ENCODE peak calls at places on chromosomes 3 and 15, in seven cellular contexts. J, S, C, I, L, V and T are unnamed samples. For H3K4me1, the result is how much of the 10 kb centered on the place peaks cover.

GRCh38 chr3:160108357-160108756 is 116.9 kb upstream of the C3orf80 start:
- DNase-seq in J (no peak), S (no peak), C (no peak), I (no peak), L (no peak), V (no peak), T (no peak)

GRCh38 chr3:126394179-126394976 is at the start of gene CFAP100:
- DNase-seq in J (peak), S (no peak), C (peak), I (no peak), L (peak), V (peak), T (no peak)

GRCh38 chr3:126811530-126811929 is 107.5 kb downstream of the CHCHD6 start:
- DNase-seq in J (no peak), S (no peak), C (peak), I (no peak), L (no peak), V (peak), T (no peak)

GRCh38 chr15:33016405-33017024 is 178.0 kb downstream of the FMN1 start:
- DNase-seq in J (no peak), S (no peak), C (no peak), I (no peak), L (no peak), V (no peak), T (no peak)

GRCh38 chr15:72784233-72784876 is 797 bp upstream of the ADPGK start:
- DNase-seq in J (peak), S (no peak), C (peak), I (no peak), L (no peak), V (peak), T (no peak)

GRCh38 chr3:49017978-49018706 is at the start of gene DALRD3:
- DNase-seq in J (peak), S (no peak), C (peak), I (peak), L (peak), V (peak), T (no peak)

GRCh38 chr15:85748729-85749128 is 46.0 kb downstream of the KLHL25 start:
- DNase-seq in J (no peak), S (no peak), C (no peak), I (no peak), L (peak), V (no peak), T (no peak)

GRCh38 chr3:22012471-22012870 is 261.5 kb upstream of the ZNF385D start:
- DNase-seq in J (no peak), S (no peak), C (peak), I (no peak), L (no peak), V (no peak), T (no peak)

GRCh38 chr3:76570436-76571057 is 469.4 kb upstream of the ROBO2 start:
- DNase-seq in J (peak), S (no peak), C (peak), I (no peak), L (no peak), V (peak), T (no peak)

GRCh38 chr3:40853474-40853873 is 328.7 kb downstream of the ZNF621 start:
- DNase-seq in J (no peak), S (no peak), C (no peak), I (no peak), L (no peak), V (no peak), T (no peak)

GRCh38 chr3:12440927-12441326 is 43.4 kb upstream of the TSEN2 start:
- DNase-seq in J (no peak), S (peak), C (peak), I (no peak), L (peak), V (peak), T (no peak)

GRCh38 chr3:65597952-65598413 is 440.7 kb downstream of the MAGI1 start:
- DNase-seq in J (peak), S (no peak), C (peak), I (no peak), L (no peak), V (no peak), T (no peak)

GRCh38 chr3:141407817-141408216 is 39.5 kb downstream of the ZBTB38 start:
- DNase-seq in J (no peak), S (no peak), C (no peak), I (no peak), L (no peak), V (no peak), T (no peak)

GRCh38 chr3:149245738-149246451 is 24.3 kb upstream of the CP start:
- DNase-seq in J (no peak), S (no peak), C (peak), I (no peak), L (no peak), V (peak), T (no peak)

GRCh38 chr15:36109943-36110658 is 469.3 kb upstream of the CDIN1 start:
- DNase-seq in J (no peak), S (no peak), C (peak), I (no peak), L (no peak), V (peak), T (no peak)

GRCh38 chr3:160643994-160644393 is 33.0 kb upstream of the ARL14 start:
- DNase-seq in J (peak), S (no peak), C (peak), I (no peak), L (no peak), V (no peak), T (no peak)

GRCh38 chr3:23888617-23889228 is 28.1 kb downstream of the NKIRAS1 start:
- DNase-seq in J (no peak), S (no peak), C (peak), I (no peak), L (no peak), V (no peak), T (no peak)

GRCh38 chr3:46929324-46929723 is 47.2 kb downstream of the CCDC12 start:
- DNase-seq in J (no peak), S (no peak), C (no peak), I (no peak), L (peak), V (no peak), T (no peak)

GRCh38 chr3:30924763-30925162 is 30.3 kb upstream of the GADL1 start:
- DNase-seq in J (no peak), S (no peak), C (peak), I (no peak), L (no peak), V (peak), T (no peak)

GRCh38 chr15:52208306-52208946 is 17.2 kb upstream of the GNB5 start:
- DNase-seq in J (peak), S (no peak), C (peak), I (peak), L (peak), V (peak), T (peak)

GRCh38 chr15:48940508-48940907 is 23.2 kb downstream of the SHC4 start:
- DNase-seq in J (no peak), S (no peak), C (peak), I (no peak), L (no peak), V (peak), T (no peak)

GRCh38 chr3:195522254-195523023 is 20.7 kb downstream of the PPP1R2 start:
- DNase-seq in J (peak), S (no peak), C (peak), I (no peak), L (no peak), V (no peak), T (no peak)

GRCh38 chr15:79495716-79496115 is 63.6 kb downstream of the MINAR1 start:
- DNase-seq in J (no peak), S (no peak), C (no peak), I (no peak), L (no peak), V (no peak), T (no peak)

GRCh38 chr3:43814461-43814860 is 123.7 kb downstream of the ABHD5 start:
- DNase-seq in J (no peak), S (no peak), C (no peak), I (no peak), L (no peak), V (no peak), T (no peak)

GRCh38 chr3:188284455-188285212 is 130.7 kb downstream of the LPP start:
- DNase-seq in J (no peak), S (no peak), C (peak), I (no peak), L (no peak), V (no peak), T (no peak)

GRCh38 chr15:80969316-80969715 is 20.3 kb downstream of the MESD start:
- DNase-seq in J (no peak), S (no peak), C (no peak), I (no peak), L (no peak), V (no peak), T (no peak)

GRCh38 chr15:62262305-62262941 is 97.3 kb upstream of the C2CD4B start:
- DNase-seq in J (no peak), S (no peak), C (no peak), I (no peak), L (no peak), V (no peak), T (no peak)

GRCh38 chr15:70933411-70933810 is 40.8 kb downstream of the LRRC49 start:
- DNase-seq in J (no peak), S (no peak), C (no peak), I (no peak), L (no peak), V (no peak), T (no peak)

GRCh38 chr3:101720851-101721649 is 3.4 kb upstream of the CEP97 start:
- DNase-seq in J (no peak), S (no peak), C (peak), I (no peak), L (no peak), V (peak), T (no peak)

GRCh38 chr3:84836961-84837360 is 121.8 kb upstream of the CADM2 start:
- DNase-seq in J (no peak), S (no peak), C (no peak), I (no peak), L (no peak), V (no peak), T (no peak)

GRCh38 chr15:37072181-37072580 is 28.2 kb downstream of the MEIS2 start:
- DNase-seq in J (no peak), S (no peak), C (no peak), I (no peak), L (no peak), V (peak), T (no peak)

GRCh38 chr3:119302697-119303630 is 8.8 kb downstream of the ARHGAP31 start:
- DNase-seq in J (no peak), S (no peak), C (no peak), I (no peak), L (no peak), V (no peak), T (no peak)

GRCh38 chr3:113441051-113441770 is at the start of gene CFAP44:
- DNase-seq in J (peak), S (no peak), C (peak), I (peak), L (peak), V (peak), T (no peak)

GRCh38 chr15:69280783-69281182 is 17.9 kb upstream of the PAQR5 start:
- DNase-seq in J (no peak), S (no peak), C (peak), I (no peak), L (no peak), V (no peak), T (no peak)

GRCh38 chr3:129233538-129233937 is 15.9 kb upstream of the COPG1 start:
- DNase-seq in J (no peak), S (no peak), C (no peak), I (no peak), L (peak), V (no peak), T (peak)

GRCh38 chr15:59116141-59116540 is 11.2 kb downstream of the CCNB2 start:
- DNase-seq in J (no peak), S (no peak), C (peak), I (no peak), L (no peak), V (peak), T (no peak)

GRCh38 chr15:73786518-73786917 is 33.4 kb upstream of the INSYN1 start:
- DNase-seq in J (peak), S (no peak), C (no peak), I (no peak), L (no peak), V (no peak), T (no peak)

GRCh38 chr3:192284443-192285072 is 442.8 kb downstream of the FGF12 start:
- DNase-seq in J (no peak), S (no peak), C (no peak), I (no peak), L (no peak), V (no peak), T (no peak)

GRCh38 chr3:151817473-151817872 is 3.6 kb downstream of the AADAC start:
- DNase-seq in J (no peak), S (no peak), C (no peak), I (no peak), L (no peak), V (no peak), T (no peak)

GRCh38 chr3:151816091-151816604 is 2.2 kb downstream of the AADAC start:
- DNase-seq in J (peak), S (no peak), C (peak), I (no peak), L (no peak), V (peak), T (no peak)

GRCh38 chr3:151814588-151814987 is 672 bp downstream of the AADAC start:
- DNase-seq in J (no peak), S (no peak), C (no peak), I (no peak), L (no peak), V (no peak), T (no peak)

GRCh38 chr3:151811474-151811873 is 2.4 kb upstream of the AADAC start:
- DNase-seq in J (no peak), S (no peak), C (no peak), I (no peak), L (no peak), V (no peak), T (no peak)

GRCh38 chr3:151813777-151814176 is at the start of gene AADAC:
- DNase-seq in J (no peak), S (no peak), C (peak), I (no peak), L (no peak), V (no peak), T (no peak)
- H3K4me3 ChIP-seq in J (no peak), S (no peak), C (no peak), I (no peak), L (no peak), V (no peak), T (no peak)

GRCh38 chr15:38860253-38860652 is 295.6 kb upstream of the RASGRP1 start:
- DNase-seq in J (no peak), S (no peak), C (no peak), I (no peak), L (no peak), V (no peak), T (no peak)

GRCh38 chr15:38860682-38861081 is 296.1 kb upstream of the RASGRP1 start:
- DNase-seq in J (no peak), S (no peak), C (no peak), I (no peak), L (no peak), V (no peak), T (no peak)

GRCh38 chr15:38861108-38861507 is 296.5 kb upstream of the RASGRP1 start:
- DNase-seq in J (no peak), S (no peak), C (no peak), I (no peak), L (no peak), V (no peak), T (no peak)

GRCh38 chr15:38863381-38863780 is 298.8 kb upstream of the RASGRP1 start:
- DNase-seq in J (no peak), S (no peak), C (no peak), I (no peak), L (no peak), V (no peak), T (no peak)

GRCh38 chr15:38862104-38862503 is 297.5 kb upstream of the RASGRP1 start:
- DNase-seq in J (no peak), S (no peak), C (no peak), I (no peak), L (no peak), V (no peak), T (no peak)
- H3K27ac ChIP-seq in J (no peak), S (no peak), C (peak), I (no peak), L (no peak), V (no peak), T (no peak)

GRCh38 chr3:60065227-60065868 is 1015.5 kb upstream of the CFAP20DC start:
- DNase-seq in J (no peak), S (no peak), C (no peak), I (no peak), L (no peak), V (no peak), T (no peak)
- H3K4me1 ChIP-seq in J (under half), S (under half), C (under half), I (under half), L (under half), V (under half), T (under half)

GRCh38 chr3:71241981-71242552 is 341.5 kb downstream of the FOXP1 start:
- DNase-seq in J (no peak), S (no peak), C (no peak), I (no peak), L (no peak), V (no peak), T (no peak)

GRCh38 chr3:71245052-71245488 is 338.5 kb downstream of the FOXP1 start:
- DNase-seq in J (peak), S (no peak), C (peak), I (no peak), L (no peak), V (no peak), T (no peak)

GRCh38 chr3:71243230-71243629 is 340.3 kb downstream of the FOXP1 start:
- DNase-seq in J (no peak), S (no peak), C (no peak), I (no peak), L (no peak), V (no peak), T (no peak)

GRCh38 chr3:71245971-71246860 is 337.3 kb downstream of the FOXP1 start:
- DNase-seq in J (peak), S (no peak), C (no peak), I (no peak), L (no peak), V (no peak), T (no peak)

GRCh38 chr3:71244153-71245051 is 339.1 kb downstream of the FOXP1 start:
- DNase-seq in J (peak), S (no peak), C (peak), I (no peak), L (peak), V (no peak), T (no peak)
- H3K4me3 ChIP-seq in J (peak), S (peak), C (no peak), I (no peak), L (peak), V (peak), T (peak)

DNA sequence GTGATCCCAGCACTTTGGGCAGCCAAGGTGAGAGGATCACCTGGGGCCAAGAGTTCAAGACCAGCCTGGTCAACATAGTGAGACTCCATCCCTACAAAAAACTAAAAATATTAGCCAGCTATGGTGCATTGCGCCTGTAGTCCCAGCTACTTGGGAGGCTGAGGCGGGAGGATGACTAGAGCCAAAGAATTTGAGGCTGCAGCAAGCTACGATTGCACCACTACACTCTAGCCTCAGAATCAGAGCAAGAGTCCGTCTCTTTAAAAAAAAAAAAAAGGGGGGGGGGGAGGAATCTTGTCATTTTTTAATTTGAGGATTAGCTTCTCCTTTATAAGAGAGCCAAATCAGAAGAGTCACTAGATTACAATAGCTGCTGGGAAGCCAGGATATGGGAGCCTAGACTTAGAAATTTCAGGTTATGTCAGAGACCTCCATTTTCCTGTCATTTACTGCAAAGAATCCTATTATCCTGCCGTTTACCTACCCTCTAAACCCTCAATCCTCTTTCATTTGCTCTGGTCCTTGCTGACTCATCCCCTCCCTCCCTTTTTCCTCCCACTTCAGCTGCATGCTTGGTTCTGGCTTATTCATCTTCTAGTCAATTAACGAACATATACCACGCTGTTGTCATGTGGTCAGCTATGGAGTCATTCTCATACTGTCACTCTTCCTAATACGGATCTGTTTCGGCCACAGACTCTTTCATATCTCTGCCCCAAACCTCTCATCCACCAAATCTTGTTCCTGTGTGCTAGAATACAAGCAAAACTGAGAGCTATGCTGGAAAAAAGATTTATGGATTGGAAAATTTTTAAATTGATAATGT is 83.8 kb upstream of the PPIB start:
- DNase-seq in J (no peak), S (no peak), C (peak), I (no peak), L (no peak), V (peak), T (no peak)
- H3K27ac ChIP-seq in J (no peak), S (no peak), C (peak), I (no peak), L (no peak), V (peak), T (no peak)

DNA sequence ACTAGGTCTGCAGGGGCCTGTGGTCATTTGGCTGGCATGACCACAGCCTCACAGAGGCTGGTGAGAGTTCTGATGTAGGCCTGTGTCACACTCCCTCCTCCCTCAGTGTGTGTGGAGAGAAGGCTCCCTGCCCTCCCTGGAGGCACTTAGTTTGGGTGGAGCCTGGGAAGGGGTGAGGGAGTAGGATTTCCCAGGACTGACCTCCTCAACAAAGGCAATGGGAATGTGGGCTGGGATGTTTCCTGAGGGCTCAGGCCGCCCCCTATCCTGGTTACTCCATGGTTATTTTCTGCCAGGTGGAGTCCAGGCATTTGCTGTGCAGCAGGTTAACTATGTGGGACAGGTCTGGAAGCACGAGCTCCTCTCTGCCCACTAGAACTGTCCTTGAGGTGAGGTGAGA is 7.6 kb downstream of the TEX264 start:
- DNase-seq in J (peak), S (no peak), C (peak), I (no peak), L (no peak), V (no peak), T (no peak)
- H3K4me1 ChIP-seq in J (under half), S (under half), C (under half), I (half or more), L (under half), V (under half), T (under half)

DNA sequence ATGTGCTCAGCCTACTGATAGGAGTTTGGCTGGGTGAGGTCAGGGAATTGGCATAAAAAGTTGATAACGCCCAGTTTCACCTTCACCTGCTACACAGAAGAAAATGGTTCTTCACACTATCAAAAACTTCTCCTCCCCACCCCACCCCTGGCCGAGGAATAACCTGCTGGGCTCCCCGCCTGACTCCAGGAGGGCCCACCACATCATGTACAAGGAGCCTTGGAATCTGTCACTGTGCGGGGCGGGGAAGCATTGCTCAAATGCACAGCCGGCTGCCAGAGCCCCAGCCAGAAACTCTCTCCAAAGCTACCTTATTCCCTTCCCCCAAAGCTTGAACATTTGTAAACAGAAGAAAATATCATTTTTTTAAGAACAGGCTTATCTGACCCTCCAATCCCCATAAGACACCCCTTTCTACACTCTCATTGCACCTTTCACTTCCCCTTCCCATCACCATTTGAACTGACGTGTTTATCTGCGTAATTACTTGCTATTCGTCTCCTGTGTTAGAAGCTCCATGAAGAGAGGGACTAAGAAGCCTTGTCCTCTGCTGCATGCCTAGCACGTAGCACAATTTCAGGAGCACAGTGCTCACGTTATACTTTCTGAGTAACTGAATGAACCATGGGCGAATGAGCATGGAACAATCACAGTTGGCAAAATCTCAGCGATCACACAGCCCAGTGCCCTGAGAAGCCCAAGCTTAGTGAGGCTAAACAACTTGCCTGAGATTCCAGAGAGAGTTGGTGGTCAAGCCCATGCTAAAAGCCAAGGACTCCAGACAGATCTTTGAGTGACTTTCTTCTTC is 82.9 kb downstream of the HES1 start:
- DNase-seq in J (no peak), S (no peak), C (no peak), I (no peak), L (no peak), V (no peak), T (no peak)
- H3K4me3 ChIP-seq in J (no peak), S (no peak), C (no peak), I (no peak), L (no peak), V (no peak), T (no peak)